ENCODE peak calls at places on chromosomes 6 and 20, in six cellular contexts. I, J, B, D, Q and E are unnamed samples.

GRCh38 chr6:93165850-93166249 is 253.5 kb downstream of the EPHA7 start:
- DNase-seq in I (no peak), D (no peak), B (no peak), Q (no peak), J (no peak), E (no peak)

GRCh38 chr20:58716476-58717277 is 24.1 kb downstream of the NPEPL1 start:
- DNase-seq in I (no peak), Q (peak; percentile 24), D (no peak), B (no peak), J (peak; percentile 22), E (no peak)

GRCh38 chr20:24421071-24421470 is 48.4 kb upstream of the SYNDIG1 start:
- DNase-seq in I (no peak), Q (no peak), B (no peak), J (no peak), D (no peak), E (no peak)

GRCh38 chr6:19465760-19466159 is 371.4 kb upstream of the ID4 start:
- DNase-seq in Q (no peak), J (no peak), I (no peak), D (no peak), B (peak; percentile 31), E (peak; percentile 58)

GRCh38 chr6:82589509-82590206 is 226.0 kb downstream of the TPBG start:
- DNase-seq in J (no peak), B (peak; percentile 64), D (no peak), Q (no peak), I (no peak), E (peak; percentile 67)

GRCh38 chr6:32761084-32761483 is 2.2 kb downstream of the HLA-DQB2 start:
- DNase-seq in J (no peak), Q (no peak), B (no peak), D (no peak), I (no peak), E (no peak)

GRCh38 chr6:45689926-45690615 is 312.3 kb upstream of the SUPT3H start:
- DNase-seq in D (no peak), B (no peak), Q (no peak), J (no peak), I (no peak), E (no peak)

GRCh38 chr6:170147832-170148708 is 142.8 kb downstream of the DLL1 start:
- DNase-seq in B (no peak), Q (no peak), J (peak; percentile 24), D (peak; percentile 6), I (no peak), E (no peak)

GRCh38 chr6:124294572-124294971 is 490.9 kb downstream of the NKAIN2 start:
- DNase-seq in Q (no peak), I (no peak), B (no peak), J (no peak), D (no peak), E (no peak)

GRCh38 chr6:20916081-20916480 is 381.8 kb downstream of the CDKAL1 start:
- DNase-seq in J (no peak), B (peak; percentile 48), D (no peak), Q (no peak), I (no peak), E (no peak)

GRCh38 chr20:3885711-3886110 is 3.5 kb upstream of the PANK2 start:
- DNase-seq in I (no peak), J (no peak), D (no peak), Q (no peak), B (no peak), E (no peak)

GRCh38 chr6:48894469-48894868 is 568.6 kb downstream of the MMUT start:
- DNase-seq in D (no peak), Q (no peak), B (no peak), I (no peak), J (no peak), E (no peak)

GRCh38 chr6:137176729-137177128 is 3.3 kb upstream of the IL22RA2 start:
- DNase-seq in I (no peak), B (no peak), Q (no peak), J (no peak), D (no peak), E (no peak)

GRCh38 chr20:1897486-1897885 is 2.3 kb downstream of the SIRPA start:
- DNase-seq in Q (no peak), B (no peak), D (no peak), I (no peak), J (no peak), E (no peak)

GRCh38 chr6:154487367-154488275 is 22.9 kb downstream of the CNKSR3 start:
- DNase-seq in B (peak; percentile 31), D (no peak), Q (no peak), I (no peak), J (no peak), E (no peak)

GRCh38 chr6:63272397-63272796 is 47.4 kb downstream of the LGSN start:
- DNase-seq in Q (no peak), D (no peak), J (no peak), I (no peak), B (peak; percentile 35), E (no peak)

GRCh38 chr6:41469951-41470340 is 76.2 kb upstream of the FOXP4 start:
- DNase-seq in Q (peak; percentile 43), D (no peak), J (no peak), B (no peak), I (peak; percentile 38), E (no peak)

GRCh38 chr20:561437-562231 is 18.0 kb upstream of the CSNK2A1 start:
- DNase-seq in D (peak; percentile 71), Q (peak; percentile 65), J (peak; percentile 66), B (peak; percentile 63), I (peak; percentile 27), E (peak; percentile 80)

GRCh38 chr6:45387236-45387635 is 9.5 kb upstream of the SUPT3H start:
- DNase-seq in J (no peak), D (no peak), I (no peak), Q (no peak), B (peak; percentile 62), E (no peak)

GRCh38 chr6:75502884-75503283 is 9.3 kb upstream of the FILIP1 start:
- DNase-seq in D (no peak), J (no peak), I (no peak), B (no peak), Q (no peak), E (no peak)

GRCh38 chr6:75505426-75505825 is 11.8 kb upstream of the FILIP1 start:
- DNase-seq in J (no peak), D (no peak), B (no peak), Q (no peak), I (no peak), E (no peak)

GRCh38 chr6:75503291-75503690 is 9.7 kb upstream of the FILIP1 start:
- DNase-seq in D (no peak), B (peak; percentile 36), I (no peak), Q (no peak), J (no peak), E (no peak)

GRCh38 chr6:75501756-75502155 is 8.2 kb upstream of the FILIP1 start:
- DNase-seq in Q (no peak), B (no peak), D (no peak), J (no peak), I (no peak), E (no peak)

GRCh38 chr6:75504902-75505233 is 11.3 kb upstream of the FILIP1 start:
- DNase-seq in D (peak; percentile 9), Q (no peak), I (no peak), J (no peak), B (no peak), E (no peak)
- H3K4me3 ChIP-seq in D (no peak overlapping the region), Q (no peak overlapping the region), I (no peak overlapping the region), J (no peak overlapping the region), B (no peak overlapping the region), E (no peak overlapping the region)

GRCh38 chr6:17919494-17919893 is 67.9 kb downstream of the KIF13A start:
- DNase-seq in J (peak; percentile 67), Q (no peak), D (no peak), B (no peak), I (no peak), E (no peak)

GRCh38 chr6:17912521-17912920 is 74.9 kb downstream of the KIF13A start:
- DNase-seq in Q (no peak), B (no peak), I (no peak), J (no peak), D (no peak), E (no peak)

GRCh38 chr6:17923401-17923863 is 64.0 kb downstream of the KIF13A start:
- DNase-seq in Q (no peak), B (no peak), I (no peak), J (no peak), D (no peak), E (no peak)

GRCh38 chr6:17914651-17915050 is 72.8 kb downstream of the KIF13A start:
- DNase-seq in J (no peak), D (no peak), Q (no peak), I (no peak), B (no peak), E (no peak)

DNA sequence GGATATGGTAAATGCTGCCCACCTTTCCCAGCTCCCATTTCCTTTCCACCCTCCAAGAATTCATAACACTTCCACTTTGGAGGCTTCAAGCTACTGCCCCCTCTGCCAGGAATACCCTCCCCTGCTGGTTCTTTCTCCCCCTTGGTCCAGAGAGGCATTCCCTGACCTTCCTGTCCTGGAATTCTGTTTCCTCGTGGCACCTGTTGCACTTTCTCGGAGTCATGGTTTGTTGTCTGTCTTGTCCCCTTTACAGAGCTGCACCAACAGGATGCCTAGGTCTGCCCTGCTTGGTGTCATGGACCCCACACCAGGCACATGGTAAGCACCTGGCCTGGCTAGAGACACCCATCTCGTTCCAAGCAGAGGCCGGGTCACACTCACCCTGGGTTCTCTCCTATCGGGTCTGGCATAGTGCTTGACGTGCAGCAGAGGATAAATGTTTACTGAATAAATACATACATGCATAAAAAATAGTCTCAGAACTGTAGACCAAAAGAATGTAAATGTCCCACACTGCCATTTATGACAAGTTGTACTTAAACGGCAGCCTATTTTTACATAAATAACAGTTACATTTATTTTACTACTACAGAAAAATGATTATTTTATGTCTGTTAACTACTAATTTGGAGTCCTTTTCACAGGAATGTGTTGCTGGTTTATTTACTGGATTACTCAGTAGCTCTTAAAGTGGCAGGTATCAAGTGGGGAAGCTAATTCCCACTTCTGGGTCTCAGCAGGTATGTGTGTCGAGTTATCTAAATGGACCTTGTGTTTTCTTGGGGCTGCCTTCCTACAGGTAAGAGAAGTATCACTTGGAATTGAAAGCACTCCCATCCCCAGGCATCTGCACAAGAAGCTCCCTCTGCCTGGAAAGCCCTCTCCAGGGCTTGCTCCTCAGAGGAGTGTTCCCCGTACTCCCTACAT is 69.3 kb downstream of the KIF13A start:
- DNase-seq in Q (no peak), J (no peak), D (no peak), B (no peak), I (no peak), E (no peak)
- H3K4me1 ChIP-seq in Q (peaks cover 47% of the 10 kb centered on the region), J (peaks cover 84% of the 10 kb centered on the region), D (no peaks in the 10 kb centered on the region), B (peaks cover 14% of the 10 kb centered on the region), I (peaks cover 3% of the 10 kb centered on the region), E (peaks cover 13% of the 10 kb centered on the region)

GRCh38 chr6:18243302-18243893 is 20.9 kb downstream of the DEK start:
- DNase-seq in B (no peak), D (no peak), I (no peak), J (no peak), Q (no peak), E (no peak)
- TF ChIP-seq POLR2A in B (no peak), D (no peak), I (no peak), J (no peak), Q (no peak), E (no peak)

DNA sequence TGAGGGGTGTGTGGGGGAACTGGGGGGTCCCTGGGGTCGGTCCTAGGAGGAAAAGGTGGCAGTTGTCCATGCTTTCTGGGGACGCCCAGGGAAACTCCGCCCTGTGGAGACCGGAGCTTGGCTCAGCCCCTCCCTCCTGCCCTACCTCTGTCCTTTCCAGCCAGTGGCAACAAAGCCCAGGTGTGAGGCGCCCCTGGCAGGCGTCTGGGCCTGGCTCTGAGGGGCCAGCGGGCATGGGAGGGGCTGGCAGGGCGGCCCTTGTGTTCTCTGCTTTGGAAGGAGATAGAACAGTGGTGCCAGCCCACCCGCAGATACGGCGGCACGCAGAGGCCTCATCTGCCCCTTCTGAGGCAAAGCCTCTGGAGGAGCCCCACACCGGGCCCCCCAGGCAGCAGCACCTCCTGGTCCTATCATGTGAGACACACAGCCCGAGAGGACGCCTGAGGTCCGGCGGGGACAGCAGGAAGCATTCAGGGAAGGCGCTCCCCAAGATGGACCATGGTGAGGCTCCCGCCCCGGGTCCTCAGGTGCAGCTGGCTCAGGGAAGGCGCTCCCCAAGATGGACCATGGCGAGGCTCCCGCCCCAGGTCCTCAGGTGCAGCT is 47.9 kb downstream of the YTHDF1 start:
- DNase-seq in Q (no peak), B (no peak), I (no peak), D (no peak), J (peak; percentile 15), E (no peak)
- H3K4me3 ChIP-seq in Q (no peak overlapping the region), B (no peak overlapping the region), I (no peak overlapping the region), D (no peak overlapping the region), J (no peak overlapping the region), E (no peak overlapping the region)